ENCODE peak calls at places on chromosomes 2 and 18, in nine cellular contexts. G, R, Y, F, J, S, D, X and I are unnamed samples.

GRCh38 chr18:28032177-28032576 is 144.8 kb downstream of the CDH2 start:
- DNase-seq in Y (no peak), R (no peak), X (no peak), F (no peak), G (no peak), J (no peak), S (no peak), D (no peak), I (no peak)

GRCh38 chr18:9736942-9737813 is 29.1 kb downstream of the RAB31 start:
- DNase-seq in Y (no peak), F (no peak), R (no peak), G (no peak), S (no peak), J (no peak), D (peak; percentile 71), X (no peak), I (no peak)

GRCh38 chr2:102318437-102318836 is 7.1 kb downstream of the IL1RL1 start:
- DNase-seq in J (no peak), S (no peak), G (no peak), D (no peak), F (no peak), R (no peak), Y (no peak), X (no peak), I (no peak)

GRCh38 chr2:7593286-7593685 is 676.1 kb downstream of the RNF144A start:
- DNase-seq in F (no peak), R (no peak), D (no peak), X (no peak), J (no peak), S (no peak), Y (no peak), G (no peak), I (no peak)

GRCh38 chr18:48946329-48946835 is 4.4 kb downstream of the SMAD7 start:
- DNase-seq in J (no peak), D (peak; percentile 81), S (no peak), X (no peak), R (no peak), G (no peak), Y (no peak), F (no peak), I (peak; percentile 79)

GRCh38 chr2:24050041-24050655 is 607 bp downstream of the FKBP1B start:
- DNase-seq in D (no peak), F (no peak), J (no peak), R (peak; percentile 56), X (no peak), S (no peak), Y (no peak), G (no peak), I (peak; percentile 36)

GRCh38 chr2:207082619-207083018 is 83.1 kb downstream of the KLF7 start:
- DNase-seq in S (no peak), X (no peak), G (no peak), D (no peak), J (no peak), F (no peak), R (no peak), Y (no peak), I (peak; percentile 78)

GRCh38 chr18:60358516-60358915 is 14.1 kb downstream of the MC4R start:
- DNase-seq in D (peak; percentile 70), Y (no peak), X (no peak), S (no peak), J (no peak), F (no peak), R (no peak), G (peak; percentile 36), I (no peak)

GRCh38 chr2:73089270-73090030 is 17.9 kb upstream of the SFXN5 start:
- DNase-seq in R (no peak), F (no peak), S (no peak), J (no peak), G (peak; percentile 98), D (peak; percentile 100), X (no peak), Y (no peak), I (peak; percentile 50)

GRCh38 chr2:54589340-54590215 is 133.5 kb downstream of the SPTBN1 start:
- DNase-seq in S (no peak), F (peak; percentile 89), G (no peak), D (peak; percentile 70), X (no peak), Y (peak; percentile 47), R (no peak), J (no peak), I (peak; percentile 93)

GRCh38 chr18:21004721-21005120 is 106.9 kb downstream of the ROCK1 start:
- DNase-seq in R (no peak), F (peak; percentile 63), J (no peak), S (no peak), D (peak; percentile 86), G (peak; percentile 94), Y (no peak), X (no peak), I (peak; percentile 74)

GRCh38 chr2:41963661-41964525 is 83.9 kb upstream of the PKDCC start:
- DNase-seq in G (no peak), X (no peak), J (no peak), Y (no peak), F (no peak), S (no peak), D (peak; percentile 26), R (peak; percentile 49), I (no peak)

GRCh38 chr2:147910990-147911473 is 66.2 kb downstream of the ACVR2A start:
- DNase-seq in J (no peak), R (no peak), S (no peak), D (peak; percentile 77), X (no peak), Y (peak; percentile 74), G (peak; percentile 20), F (no peak), I (peak; percentile 78)

GRCh38 chr18:44742741-44743311 is 62.1 kb downstream of the SETBP1 start:
- DNase-seq in D (peak; percentile 29), S (no peak), G (peak; percentile 38), J (no peak), Y (no peak), F (no peak), X (peak; percentile 37), R (no peak), I (no peak)

GRCh38 chr2:180208841-180209240 is 201.7 kb upstream of the CWC22 start:
- DNase-seq in S (no peak), G (no peak), F (no peak), D (peak; percentile 62), J (no peak), Y (no peak), R (no peak), X (no peak), I (no peak)

GRCh38 chr18:52677991-52678390 is 338.0 kb downstream of the DCC start:
- DNase-seq in S (no peak), Y (no peak), F (no peak), D (no peak), G (no peak), R (no peak), X (no peak), J (no peak), I (no peak)

GRCh38 chr2:38178556-38179419 is 102.8 kb upstream of the CYP1B1 start:
- DNase-seq in D (peak; percentile 68), X (no peak), J (no peak), R (no peak), G (peak; percentile 92), S (no peak), F (peak; percentile 51), Y (no peak), I (no peak)

GRCh38 chr18:35172009-35172408 is 68.8 kb upstream of the ZNF397 start:
- DNase-seq in G (no peak), X (no peak), S (no peak), J (no peak), F (no peak), D (no peak), Y (no peak), R (no peak), I (no peak)

GRCh38 chr2:10135296-10136089 is 13.0 kb downstream of the RRM2 start:
- DNase-seq in R (no peak), J (no peak), Y (peak; percentile 55), F (no peak), G (peak; percentile 28), S (no peak), D (peak; percentile 53), X (no peak), I (no peak)

GRCh38 chr2:8893978-8894820 is 56.8 kb upstream of the KIDINS220 start:
- DNase-seq in J (no peak), D (peak; percentile 25), R (no peak), Y (no peak), G (no peak), X (no peak), F (no peak), S (no peak), I (no peak)

GRCh38 chr2:26559556-26559955 is 81.6 kb downstream of the CIB4 start:
- DNase-seq in R (peak; percentile 44), J (no peak), F (no peak), S (no peak), D (no peak), G (no peak), Y (no peak), X (no peak), I (no peak)

GRCh38 chr18:8142131-8142711 is 467.0 kb upstream of the RAB12 start:
- DNase-seq in X (no peak), G (peak; percentile 65), J (no peak), S (no peak), Y (no peak), F (no peak), R (no peak), D (peak; percentile 72), I (peak; percentile 90)

GRCh38 chr2:129233751-129234406 is 745.6 kb upstream of the RAB6C start:
- DNase-seq in X (no peak), G (no peak), R (no peak), J (no peak), S (no peak), D (no peak), Y (peak; percentile 2), F (no peak), I (no peak)

GRCh38 chr2:59182249-59182648 is 941.1 kb upstream of the FANCL start:
- DNase-seq in S (peak; percentile 50), Y (peak; percentile 42), X (no peak), G (no peak), F (no peak), J (no peak), D (peak; percentile 15), R (peak; percentile 61), I (no peak)

GRCh38 chr2:140734992-140735391 is 1395.8 kb downstream of the LRP1B start:
- DNase-seq in X (no peak), J (no peak), R (no peak), S (no peak), F (no peak), Y (no peak), D (no peak), G (peak; percentile 4), I (no peak)

GRCh38 chr2:202185816-202186221 is 52.6 kb downstream of the SUMO1 start:
- DNase-seq in S (no peak), F (no peak), Y (no peak), G (no peak), R (no peak), X (no peak), J (no peak), D (peak; percentile 55), I (peak; percentile 56)

GRCh38 chr2:231575612-231576256 is 16.9 kb upstream of the TEX44 start:
- DNase-seq in X (no peak), D (no peak), F (no peak), G (no peak), Y (no peak), R (no peak), S (no peak), J (no peak), I (no peak)

GRCh38 chr2:3173031-3173430 is 204.6 kb downstream of the EIPR1 start:
- DNase-seq in J (no peak), S (no peak), D (no peak), X (no peak), F (no peak), Y (no peak), G (no peak), R (no peak), I (peak; percentile 41)

GRCh38 chr2:132564065-132564464 is 105.9 kb downstream of the LYPD1 start:
- DNase-seq in D (no peak), R (no peak), Y (no peak), F (no peak), G (no peak), J (no peak), X (no peak), S (no peak), I (no peak)

GRCh38 chr2:102187191-102188150 is 648 bp downstream of the IL1RL2 start:
- DNase-seq in R (peak; percentile 58), G (no peak), Y (no peak), J (peak; percentile 30), F (no peak), D (peak; percentile 10), X (peak; percentile 47), S (no peak), I (no peak)

GRCh38 chr2:100730290-100730868 is 89.6 kb upstream of the NPAS2 start:
- DNase-seq in R (peak; percentile 72), Y (peak; percentile 60), G (peak; percentile 32), D (peak; percentile 77), F (no peak), X (no peak), S (no peak), J (peak; percentile 6), I (peak; percentile 85)